ENCODE peak calls at places on chromosomes 4 and X, in eight cellular contexts. One of them, this sample, is unnamed.

GRCh38 chrX:139304471-139304870 is 226.1 kb upstream of the F9 start:
- DNase-seq in PC-9: no peak
- DNase-seq in GM23338: no peak
- DNase-seq in cardiac muscle cell: no peak
- DNase-seq in astrocyte of the cerebellum: peak; percentile 13
- DNase-seq in astrocyte of the spinal cord: peak; percentile 3
- DNase-seq in vagina: no peak
- DNase-seq in heart left ventricle: no peak
- DNase-seq in this sample: no peak

GRCh38 chr4:152401424-152401823 is 134.5 kb downstream of the FBXW7 start:
- DNase-seq in GM23338: no peak
- DNase-seq in astrocyte of the cerebellum: no peak
- DNase-seq in PC-9: no peak
- DNase-seq in heart left ventricle: no peak
- DNase-seq in vagina: no peak
- DNase-seq in cardiac muscle cell: no peak
- DNase-seq in astrocyte of the spinal cord: no peak
- DNase-seq in this sample: no peak

GRCh38 chrX:2705036-2705435 is 13.9 kb downstream of the CD99 start:
- DNase-seq in cardiac muscle cell: peak; percentile 50
- DNase-seq in heart left ventricle: no peak
- DNase-seq in vagina: no peak
- DNase-seq in astrocyte of the cerebellum: no peak
- DNase-seq in astrocyte of the spinal cord: peak; percentile 65
- DNase-seq in PC-9: no peak
- DNase-seq in GM23338: no peak
- DNase-seq in this sample: no peak

GRCh38 chrX:154804564-154804956 is 725 bp downstream of the MPP1 start:
- DNase-seq in PC-9: no peak
- DNase-seq in vagina: no peak
- DNase-seq in heart left ventricle: no peak
- DNase-seq in astrocyte of the cerebellum: no peak
- DNase-seq in astrocyte of the spinal cord: no peak
- DNase-seq in GM23338: no peak
- DNase-seq in cardiac muscle cell: no peak
- DNase-seq in this sample: no peak

GRCh38 chr4:2803624-2804448 is 11.0 kb downstream of the SH3BP2 start:
- DNase-seq in astrocyte of the cerebellum: no peak
- DNase-seq in PC-9: peak; percentile 51
- DNase-seq in GM23338: no peak
- DNase-seq in astrocyte of the spinal cord: no peak
- DNase-seq in vagina: no peak
- DNase-seq in cardiac muscle cell: no peak
- DNase-seq in heart left ventricle: peak; percentile 59
- DNase-seq in this sample: no peak

GRCh38 chr4:124018383-124019317 is 622.1 kb downstream of the SPRY1 start:
- DNase-seq in vagina: no peak
- DNase-seq in PC-9: no peak
- DNase-seq in astrocyte of the spinal cord: peak; percentile 25
- DNase-seq in GM23338: peak; percentile 6
- DNase-seq in cardiac muscle cell: peak; percentile 94
- DNase-seq in heart left ventricle: peak; percentile 70
- DNase-seq in astrocyte of the cerebellum: no peak
- DNase-seq in this sample: no peak

GRCh38 chr4:184104419-184105101 is 113.1 kb downstream of the ENPP6 start:
- DNase-seq in cardiac muscle cell: no peak
- DNase-seq in GM23338: no peak
- DNase-seq in vagina: no peak
- DNase-seq in heart left ventricle: no peak
- DNase-seq in astrocyte of the spinal cord: no peak
- DNase-seq in astrocyte of the cerebellum: no peak
- DNase-seq in PC-9: no peak
- DNase-seq in this sample: no peak

GRCh38 chrX:29872831-29873230 is 342.5 kb upstream of the MAGEB2 start:
- DNase-seq in astrocyte of the cerebellum: no peak
- DNase-seq in PC-9: no peak
- DNase-seq in astrocyte of the spinal cord: no peak
- DNase-seq in cardiac muscle cell: no peak
- DNase-seq in vagina: no peak
- DNase-seq in heart left ventricle: no peak
- DNase-seq in GM23338: no peak
- DNase-seq in this sample: no peak

GRCh38 chr4:124807421-124807820 is 94.9 kb upstream of the ANKRD50 start:
- DNase-seq in PC-9: no peak
- DNase-seq in astrocyte of the spinal cord: no peak
- DNase-seq in astrocyte of the cerebellum: no peak
- DNase-seq in heart left ventricle: no peak
- DNase-seq in cardiac muscle cell: no peak
- DNase-seq in vagina: no peak
- DNase-seq in GM23338: no peak
- DNase-seq in this sample: no peak

GRCh38 chrX:118536687-118537461 is 41.3 kb downstream of the DOCK11 start:
- DNase-seq in vagina: no peak
- DNase-seq in GM23338: peak; percentile 65
- DNase-seq in PC-9: peak; percentile 8
- DNase-seq in cardiac muscle cell: peak; percentile 61
- DNase-seq in astrocyte of the cerebellum: no peak
- DNase-seq in astrocyte of the spinal cord: peak; percentile 37
- DNase-seq in heart left ventricle: no peak
- DNase-seq in this sample: peak; percentile 44
- H3K4me3 ChIP-seq in vagina: no peak overlapping the region
- H3K4me3 ChIP-seq in GM23338: no peak overlapping the region
- H3K4me3 ChIP-seq in PC-9: no peak overlapping the region
- H3K4me3 ChIP-seq in cardiac muscle cell: no peak overlapping the region
- H3K4me3 ChIP-seq in astrocyte of the cerebellum: no peak overlapping the region
- H3K4me3 ChIP-seq in astrocyte of the spinal cord: no peak overlapping the region
- H3K4me3 ChIP-seq in heart left ventricle: no peak overlapping the region
- H3K4me3 ChIP-seq in this sample: no peak overlapping the region

DNA sequence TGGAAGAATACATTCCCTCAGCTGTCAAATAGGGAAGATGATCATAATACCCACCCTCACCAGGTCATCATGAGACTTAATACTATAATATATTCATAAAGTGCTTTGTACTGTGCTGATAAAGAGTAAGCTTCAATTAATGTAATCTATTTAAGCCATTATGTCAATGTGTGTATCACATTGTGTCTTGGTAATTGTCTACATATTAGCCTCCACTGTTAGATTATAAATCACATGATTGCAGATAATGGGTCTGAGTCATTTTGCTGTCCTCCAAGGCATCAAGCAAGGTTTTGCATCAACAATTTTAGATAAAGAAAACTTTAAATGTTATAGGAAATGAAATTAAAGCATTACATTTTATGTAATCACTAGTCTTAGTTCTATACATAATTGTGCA is 45.2 kb upstream of the CEP135 start:
- DNase-seq in astrocyte of the cerebellum: no peak
- DNase-seq in heart left ventricle: no peak
- DNase-seq in GM23338: no peak
- DNase-seq in astrocyte of the spinal cord: no peak
- DNase-seq in cardiac muscle cell: no peak
- DNase-seq in PC-9: no peak
- DNase-seq in vagina: no peak
- DNase-seq in this sample: no peak
- H3K4me3 ChIP-seq in astrocyte of the cerebellum: no peak overlapping the region
- H3K4me3 ChIP-seq in heart left ventricle: no peak overlapping the region
- H3K4me3 ChIP-seq in GM23338: no peak overlapping the region
- H3K4me3 ChIP-seq in astrocyte of the spinal cord: no peak overlapping the region
- H3K4me3 ChIP-seq in cardiac muscle cell: no peak overlapping the region
- H3K4me3 ChIP-seq in PC-9: no peak overlapping the region
- H3K4me3 ChIP-seq in vagina: no peak overlapping the region
- H3K4me3 ChIP-seq in this sample: no peak overlapping the region

GRCh38 chr4:16415751-16416150 is 189.5 kb upstream of the TAPT1 start:
- DNase-seq in astrocyte of the cerebellum: no peak
- DNase-seq in GM23338: no peak
- DNase-seq in cardiac muscle cell: no peak
- DNase-seq in astrocyte of the spinal cord: no peak
- DNase-seq in heart left ventricle: no peak
- DNase-seq in PC-9: no peak
- DNase-seq in vagina: no peak
- DNase-seq in this sample: no peak
- H3K4me3 ChIP-seq in astrocyte of the cerebellum: no peak overlapping the region
- H3K4me3 ChIP-seq in GM23338: no peak overlapping the region
- H3K4me3 ChIP-seq in cardiac muscle cell: no peak overlapping the region
- H3K4me3 ChIP-seq in astrocyte of the spinal cord: no peak overlapping the region
- H3K4me3 ChIP-seq in heart left ventricle: no peak overlapping the region
- H3K4me3 ChIP-seq in PC-9: no peak overlapping the region
- H3K4me3 ChIP-seq in vagina: no peak overlapping the region
- H3K4me3 ChIP-seq in this sample: no peak overlapping the region

GRCh38 chrX:74922922-74923321 is 2.3 kb downstream of the NEXMIF start:
- DNase-seq in astrocyte of the spinal cord: no peak
- DNase-seq in heart left ventricle: no peak
- DNase-seq in astrocyte of the cerebellum: no peak
- DNase-seq in vagina: no peak
- DNase-seq in GM23338: no peak
- DNase-seq in PC-9: no peak
- DNase-seq in cardiac muscle cell: no peak
- DNase-seq in this sample: no peak

GRCh38 chrX:74925210-74926088 is at the start of gene NEXMIF:
- DNase-seq in astrocyte of the cerebellum: no peak
- DNase-seq in vagina: no peak
- DNase-seq in astrocyte of the spinal cord: no peak
- DNase-seq in PC-9: peak; percentile 3
- DNase-seq in cardiac muscle cell: peak; percentile 23
- DNase-seq in heart left ventricle: peak; percentile 37
- DNase-seq in GM23338: peak; percentile 69
- DNase-seq in this sample: peak; percentile 38

GRCh38 chrX:74924449-74925209 is 623 bp downstream of the NEXMIF start:
- DNase-seq in vagina: no peak
- DNase-seq in cardiac muscle cell: peak; percentile 25
- DNase-seq in astrocyte of the cerebellum: no peak
- DNase-seq in PC-9: no peak
- DNase-seq in astrocyte of the spinal cord: peak; percentile 6
- DNase-seq in GM23338: peak; percentile 50
- DNase-seq in heart left ventricle: peak; percentile 57
- DNase-seq in this sample: peak; percentile 76

DNA sequence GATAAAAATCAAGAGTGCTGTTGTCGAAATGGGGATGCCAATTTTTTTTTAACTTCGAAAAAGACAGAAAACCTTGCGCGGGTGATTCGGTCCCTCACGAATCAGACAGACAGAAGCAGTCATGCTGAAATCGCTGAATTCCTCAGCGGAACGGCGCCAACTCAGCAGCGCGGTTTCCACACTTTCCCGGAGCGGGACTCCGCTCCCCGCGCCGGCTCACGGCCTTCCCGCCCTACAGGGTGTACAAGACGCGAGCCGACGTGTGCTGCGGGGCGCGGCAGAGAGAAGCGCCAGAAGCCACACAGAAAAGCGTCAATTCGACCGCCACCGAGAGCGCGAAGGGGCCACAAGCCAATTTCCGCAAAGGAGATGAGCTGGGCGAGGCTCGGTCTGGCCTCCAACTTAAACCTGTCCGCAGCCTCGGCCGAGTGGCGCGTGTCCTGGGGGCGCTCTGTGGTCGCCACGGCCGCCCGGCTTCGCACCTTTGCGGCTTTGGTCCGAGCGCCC is 1.3 kb downstream of the NEXMIF start:
- DNase-seq in astrocyte of the spinal cord: no peak
- DNase-seq in vagina: no peak
- DNase-seq in PC-9: no peak
- DNase-seq in GM23338: peak; percentile 37
- DNase-seq in cardiac muscle cell: peak; percentile 26
- DNase-seq in astrocyte of the cerebellum: no peak
- DNase-seq in heart left ventricle: peak; percentile 40
- DNase-seq in this sample: no peak
- H3K4me3 ChIP-seq in astrocyte of the spinal cord: no peak overlapping the region
- H3K4me3 ChIP-seq in vagina: peak overlapping the region; percentile 43
- H3K4me3 ChIP-seq in PC-9: no peak overlapping the region
- H3K4me3 ChIP-seq in GM23338: peak overlapping the region; percentile 58
- H3K4me3 ChIP-seq in cardiac muscle cell: peak overlapping the region; percentile 42
- H3K4me3 ChIP-seq in astrocyte of the cerebellum: peak overlapping the region; percentile 32
- H3K4me3 ChIP-seq in heart left ventricle: peak overlapping the region; percentile 49
- H3K4me3 ChIP-seq in this sample: peak overlapping the region; percentile 53

This sample was measured in H7.